ENCODE peak calls at places on chromosomes 5 and 9, in six cellular contexts. R is HuH-7, Y is AG09309, E is T1000, Z is tibial nerve, H is A172. W is an unnamed sample.

GRCh38 chr9:14314424-14314928 is 535 bp upstream of the NFIB start:
- DNase-seq in Y (no peak), H (peak), E (peak), R (peak), Z (peak), W (peak)

GRCh38 chr5:14379739-14380497 is 201.7 kb upstream of the OTULINL start:
- DNase-seq in Z (no peak), R (no peak), Y (no peak), H (no peak), E (no peak), W (no peak)

GRCh38 chr9:136147890-136148714 is 29.4 kb upstream of the TMEM250 start:
- DNase-seq in Z (no peak), Y (no peak), E (no peak), R (no peak), H (no peak), W (no peak)

GRCh38 chr9:116030532-116030931 is 123.1 kb upstream of the PAPPA start:
- DNase-seq in Z (no peak), R (no peak), E (no peak), H (no peak), Y (no peak), W (no peak)

GRCh38 chr5:34474573-34475021 is 181.5 kb upstream of the RAI14 start:
- DNase-seq in H (peak), E (no peak), Y (peak), R (peak), Z (no peak), W (peak)

GRCh38 chr9:96513622-96514021 is 63.7 kb downstream of the HABP4 start:
- DNase-seq in Y (no peak), Z (no peak), H (no peak), R (no peak), E (no peak), W (no peak)

GRCh38 chr5:9466677-9467076 is 79.2 kb downstream of the SEMA5A start:
- DNase-seq in H (no peak), R (no peak), Y (no peak), Z (no peak), E (no peak), W (no peak)

GRCh38 chr5:37071901-37072581 is 177.1 kb downstream of the CPLANE1 start:
- DNase-seq in H (peak), E (no peak), R (no peak), Y (peak), Z (no peak), W (peak)

GRCh38 chr9:3880851-3881250 is 355.1 kb upstream of the RFX3 start:
- DNase-seq in Z (no peak), H (peak), R (no peak), Y (peak), E (no peak), W (no peak)

GRCh38 chr9:120917989-120918630 is 8.5 kb downstream of the TRAF1 start:
- DNase-seq in Z (no peak), Y (no peak), E (no peak), R (no peak), H (no peak), W (no peak)

GRCh38 chr5:83029912-83030311 is 47.3 kb downstream of the TMEM167A start:
- DNase-seq in R (no peak), Y (peak), E (no peak), Z (no peak), H (no peak), W (no peak)

GRCh38 chr9:136422876-136423275 is 12.4 kb downstream of the PMPCA start:
- DNase-seq in H (no peak), Z (no peak), E (no peak), Y (no peak), R (no peak), W (no peak)

GRCh38 chr9:86043586-86043985 is 55.8 kb downstream of the GOLM1 start:
- DNase-seq in E (no peak), H (no peak), Z (no peak), Y (no peak), R (no peak), W (no peak)